ENCODE peak calls at places on chromosomes 2 and 18, in seven cellular contexts. D is brain microvascular endothelial cell, R is fibroblast of pulmonary artery, E is lower lobe of right lung, I is tibial artery, C is bronchial epithelial cell, B is endothelial cell. S is an unnamed sample.

GRCh38 chr2:16871426-16871825 is 205.8 kb upstream of the CYRIA start:
- DNase-seq in R (no peak), I (no peak), B (no peak), D (no peak), C (no peak), E (no peak), S (no peak)

GRCh38 chr18:34773378-34773777 is 63.3 kb downstream of the DTNA start:
- DNase-seq in B (no peak), R (peak), E (no peak), C (peak), I (no peak), D (peak), S (no peak)

GRCh38 chr2:112626604-112627059 is 19.1 kb upstream of the SLC20A1 start:
- DNase-seq in I (peak), E (peak), B (peak), D (no peak), R (peak), C (no peak), S (no peak)

GRCh38 chr2:8586397-8587051 is 95.3 kb upstream of the ID2 start:
- DNase-seq in B (no peak), D (no peak), I (no peak), E (no peak), C (no peak), R (no peak), S (no peak)

GRCh38 chr2:26785431-26786206 is at the start of gene CENPA:
- DNase-seq in C (peak), B (peak), E (peak), D (peak), I (peak), R (peak), S (peak)

GRCh38 chr2:238854246-238854645 is 6.4 kb downstream of the TWIST2 start:
- DNase-seq in I (no peak), E (no peak), D (no peak), C (no peak), R (no peak), B (no peak), S (peak)

GRCh38 chr2:163610817-163611556 is 124.8 kb downstream of the FIGN start:
- DNase-seq in B (peak), D (no peak), E (no peak), R (no peak), I (no peak), C (no peak), S (no peak)

GRCh38 chr2:224722777-224723176 is 6.6 kb upstream of the CCDC195 start:
- DNase-seq in C (no peak), D (no peak), R (no peak), B (no peak), I (no peak), E (no peak), S (no peak)

GRCh38 chr2:56077352-56077915 is 106.4 kb upstream of the CCDC85A start:
- DNase-seq in I (no peak), D (no peak), B (peak), C (peak), E (no peak), R (peak), S (no peak)

GRCh38 chr2:187878096-187878495 is 323.9 kb upstream of the TFPI start:
- DNase-seq in I (no peak), D (no peak), E (no peak), R (no peak), B (no peak), C (no peak), S (no peak)

GRCh38 chr2:166411473-166412230 is 35.9 kb upstream of the SCN9A start:
- DNase-seq in I (no peak), R (peak), E (no peak), B (no peak), D (peak), C (peak), S (no peak)

GRCh38 chr2:197803033-197803444 is 1.4 kb upstream of the PLCL1 start:
- DNase-seq in I (no peak), R (peak), C (peak), E (no peak), D (peak), B (peak), S (no peak)

GRCh38 chr18:34976534-34976898 is 64.7 kb upstream of the MAPRE2 start:
- DNase-seq in D (no peak), B (no peak), I (peak), E (no peak), C (no peak), R (no peak), S (no peak)

GRCh38 chr2:227804970-227805369 is 8.7 kb upstream of the CCL20 start:
- DNase-seq in E (no peak), I (no peak), C (no peak), R (no peak), B (no peak), D (no peak), S (no peak)

GRCh38 chr2:209526541-209526940 is 102.7 kb downstream of the MAP2 start:
- DNase-seq in I (no peak), B (no peak), E (no peak), R (peak), D (no peak), C (no peak), S (no peak)

DNA sequence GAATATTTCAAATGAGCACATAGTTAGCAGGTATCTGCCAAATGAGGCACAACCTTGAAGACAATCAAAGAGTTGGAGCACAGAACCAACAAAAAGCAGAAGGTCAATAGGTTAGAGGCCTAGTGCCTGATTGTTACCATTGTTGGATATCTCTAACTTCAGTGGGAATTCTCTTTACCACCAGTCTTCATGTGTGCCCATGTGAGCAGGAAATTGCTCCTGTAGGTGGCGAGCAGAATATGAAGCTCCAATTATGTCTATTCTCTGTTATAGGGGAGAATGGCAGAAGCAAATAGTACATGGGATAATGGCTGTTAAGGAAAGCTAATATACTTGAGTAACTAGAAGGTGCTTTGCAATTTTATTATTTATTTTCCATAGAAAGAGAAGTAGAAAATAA is 14.9 kb upstream of the ZNF385B start:
- DNase-seq in B (no peak), E (no peak), C (peak), R (no peak), I (no peak), D (no peak), S (no peak)
- TF ChIP-seq CTCF in B (no peak), E (no peak), C (no peak), R (peak), I (no peak), D (peak), S (peak)

GRCh38 chr2:21175895-21176646 is 52.3 kb downstream of the TDRD15 start:
- DNase-seq in C (peak), D (no peak), R (peak), I (no peak), B (no peak), E (no peak), S (no peak)
- TF ChIP-seq CTCF in C (no peak), D (no peak), R (no peak), I (peak), B (peak), E (peak), S (peak)

GRCh38 chr2:63840081-63840784 is 1.5 kb upstream of the UGP2 start:
- DNase-seq in D (no peak), I (no peak), R (no peak), E (no peak), B (no peak), C (peak), S (no peak)
- TF ChIP-seq CTCF in D (no peak), I (no peak), R (no peak), E (no peak), B (no peak), C (no peak), S (peak)

GRCh38 chr2:44964704-44965343 is 23.3 kb downstream of the SIX3 start:
- DNase-seq in E (no peak), D (no peak), I (no peak), B (peak), C (no peak), R (no peak), S (no peak)
- TF ChIP-seq CTCF in E (no peak), D (peak), I (no peak), B (peak), C (peak), R (no peak), S (peak)

DNA sequence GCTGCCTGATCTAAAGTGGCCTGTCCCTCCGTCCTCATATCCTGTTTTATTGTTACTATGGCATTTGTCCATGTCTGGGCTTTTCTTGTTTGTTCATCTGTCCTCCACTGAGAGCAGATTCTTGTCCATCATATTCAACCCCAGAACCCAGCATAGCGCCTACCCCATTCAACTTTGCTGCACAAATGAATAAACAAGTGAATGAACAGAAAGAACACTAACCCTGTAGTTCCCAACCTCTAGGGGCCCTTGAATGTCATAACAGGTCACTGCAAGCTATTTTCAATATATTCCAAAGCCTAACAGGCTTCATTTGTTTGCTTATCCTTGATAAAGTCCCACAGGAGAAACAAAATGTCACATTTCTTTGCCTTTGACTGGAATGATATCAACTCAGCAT is 83.9 kb downstream of the GALNT14 start:
- DNase-seq in C (no peak), B (no peak), R (no peak), D (no peak), I (no peak), E (no peak), S (no peak)
- TF ChIP-seq CTCF in C (no peak), B (no peak), R (no peak), D (no peak), I (no peak), E (no peak), S (peak)

DNA sequence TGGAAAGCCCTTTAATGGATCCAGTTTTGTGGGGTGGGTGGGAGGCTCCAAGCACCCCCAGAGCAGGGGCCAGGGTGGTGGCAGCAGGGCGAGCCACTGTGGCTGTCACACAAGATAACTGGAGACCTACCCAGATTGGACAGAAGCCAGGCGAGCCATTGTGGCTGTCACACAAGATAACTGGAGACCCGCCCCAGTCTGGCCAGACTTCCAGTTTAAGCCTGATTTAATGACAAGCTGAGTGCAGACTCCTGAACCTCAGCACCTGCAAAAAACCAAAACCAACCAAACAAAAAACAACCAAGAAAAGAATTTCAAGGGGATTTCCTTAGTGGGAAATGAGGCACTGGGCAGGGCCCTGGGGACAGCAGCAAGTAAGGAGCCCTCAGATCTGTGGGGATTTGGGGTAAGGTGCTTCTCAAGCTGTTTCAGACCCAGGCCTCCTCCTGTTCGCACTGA is 95.3 kb upstream of the BOD1L2 start:
- DNase-seq in E (no peak), I (no peak), D (no peak), B (no peak), R (no peak), C (no peak), S (no peak)
- TF ChIP-seq CTCF in E (no peak), I (no peak), D (no peak), B (no peak), R (no peak), C (no peak), S (no peak)

GRCh38 chr2:191946471-191947182 is 99.7 kb upstream of the CAVIN2 start:
- DNase-seq in R (no peak), B (no peak), D (no peak), C (no peak), E (no peak), I (no peak), S (no peak)
- TF ChIP-seq CTCF in R (no peak), B (no peak), D (no peak), C (no peak), E (no peak), I (no peak), S (no peak)